ENCODE peak calls at places on chromosomes 3 and 15, in nine cellular contexts. P is SK-N-SH; B is NB4; C is B cell; U is fibroblast of pulmonary artery; Z is upper lobe of right lung; O is stimulated activated CD4-positive, alpha-beta T cell treated with anti-CD3 and anti-CD28 coated beads, Interleukin-2, amount 100 ng/mL, for 48 hours; N is RKO; D is globus pallidus. R is an unnamed sample.

GRCh38 chr15:42190370-42190769 is 17.7 kb downstream of the VPS39 start:
- DNase-seq in P (no peak), C (no peak), U (no peak), O (no peak), B (no peak), D (no peak), N (no peak), Z (no peak), R (no peak)

GRCh38 chr3:42666577-42666998 is 13.1 kb downstream of the ZBTB47 start:
- DNase-seq in O (no peak), C (no peak), N (no peak), U (no peak), P (peak), Z (no peak), B (no peak), D (no peak), R (peak)

GRCh38 chr3:61875073-61875472 is 313.7 kb downstream of the PTPRG start:
- DNase-seq in D (no peak), Z (no peak), N (no peak), C (no peak), O (no peak), B (no peak), U (peak), P (no peak), R (no peak)

GRCh38 chr3:8773941-8774542 is 4.6 kb upstream of the OXTR start:
- DNase-seq in C (no peak), Z (no peak), U (no peak), D (peak), B (no peak), O (no peak), P (no peak), N (no peak), R (no peak)

GRCh38 chr15:85306946-85307686 is 73.3 kb upstream of the AKAP13 start:
- DNase-seq in D (no peak), C (no peak), Z (no peak), U (no peak), N (no peak), B (no peak), P (no peak), O (no peak), R (no peak)

GRCh38 chr3:141680620-141681389 is 57.3 kb upstream of the RNF7 start:
- DNase-seq in Z (no peak), N (peak), O (no peak), D (no peak), C (no peak), B (peak), P (peak), U (peak), R (no peak)

GRCh38 chr3:78737988-78738387 is 1029.8 kb downstream of the ROBO1 start:
- DNase-seq in B (no peak), U (peak), Z (no peak), P (no peak), C (no peak), D (no peak), N (no peak), O (no peak), R (no peak)

GRCh38 chr15:67280217-67280616 is 25.6 kb downstream of the IQCH start:
- DNase-seq in C (no peak), D (no peak), N (no peak), O (no peak), P (no peak), Z (no peak), B (no peak), U (no peak), R (no peak)

GRCh38 chr3:72182206-72182605 is 397.3 kb upstream of the PROK2 start:
- DNase-seq in C (no peak), Z (no peak), O (no peak), N (no peak), B (no peak), P (no peak), U (no peak), D (no peak), R (no peak)

GRCh38 chr3:182244222-182244971 is 532.7 kb downstream of the SOX2 start:
- DNase-seq in Z (no peak), D (peak), U (no peak), P (no peak), O (no peak), B (no peak), C (no peak), N (no peak), R (no peak)

GRCh38 chr3:132342183-132342582 is 25.0 kb downstream of the ACP3 start:
- DNase-seq in U (peak), O (no peak), N (no peak), D (no peak), B (no peak), Z (no peak), P (no peak), C (no peak), R (no peak)

GRCh38 chr3:157070186-157070585 is 89.8 kb downstream of the CCNL1 start:
- DNase-seq in Z (no peak), C (no peak), B (no peak), U (no peak), O (no peak), D (no peak), N (no peak), P (no peak), R (no peak)

GRCh38 chr15:36422631-36423030 is 156.8 kb upstream of the CDIN1 start:
- DNase-seq in B (no peak), N (no peak), P (no peak), Z (no peak), U (no peak), D (no peak), C (no peak), O (no peak), R (no peak)